ENCODE peak calls at places on chromosomes 11 and 22, in nine cellular contexts. V, P, W, S, J, B, Z, U and A are unnamed samples.

GRCh38 chr11:35412285-35412684 is 7.1 kb downstream of the SLC1A2 start:
- DNase-seq in V (no peak), P (no peak), W (no peak), S (no peak), J (no peak), B (no peak), Z (no peak), U (no peak), A (no peak)

GRCh38 chr11:74471037-74471436 is 3.7 kb upstream of the KCNE3 start:
- DNase-seq in V (no peak), P (no peak), W (no peak), S (no peak), J (no peak), B (no peak), Z (no peak), U (no peak), A (no peak)

GRCh38 chr11:2780850-2781412 is 81.1 kb upstream of the KCNQ1OT1 start:
- DNase-seq in V (no peak), P (no peak), W (no peak), S (no peak), J (no peak), B (no peak), Z (no peak), U (no peak), A (no peak)

GRCh38 chr11:115613004-115613403 is 108.8 kb upstream of the CADM1 start:
- DNase-seq in V (no peak), P (no peak), W (no peak), S (no peak), J (no peak), B (no peak), Z (no peak), U (no peak), A (no peak)

GRCh38 chr11:115939104-115939503 is 434.9 kb upstream of the CADM1 start:
- DNase-seq in V (no peak), P (no peak), W (no peak), S (no peak), J (no peak), B (no peak), Z (no peak), U (no peak), A (no peak)

GRCh38 chr22:23782649-23783048 is 4.1 kb upstream of the SMARCB1 start:
- DNase-seq in V (no peak), P (no peak), W (no peak), S (no peak), J (no peak), B (no peak), Z (no peak), U (no peak), A (no peak)

GRCh38 chr11:111694851-111695250 is 71.3 kb downstream of the PPP2R1B start:
- DNase-seq in V (peak; percentile 97), P (no peak), W (no peak), S (no peak), J (peak; percentile 4), B (no peak), Z (no peak), U (no peak), A (no peak)

GRCh38 chr11:57303990-57304579 is 20.7 kb downstream of the TNKS1BP1 start:
- DNase-seq in V (peak; percentile 51), P (no peak), W (no peak), S (peak; percentile 72), J (peak; percentile 29), B (no peak), Z (no peak), U (no peak), A (no peak)

GRCh38 chr11:74696932-74697687 is 34.1 kb downstream of the CHRDL2 start:
- DNase-seq in V (peak; percentile 89), P (no peak), W (no peak), S (peak; percentile 57), J (no peak), B (no peak), Z (peak; percentile 82), U (no peak), A (peak; percentile 90)

GRCh38 chr11:88886796-88887195 is 179.0 kb downstream of the GRM5 start:
- DNase-seq in V (peak; percentile 51), P (peak; percentile 6), W (no peak), S (peak; percentile 8), J (no peak), B (peak; percentile 1), Z (no peak), U (no peak), A (peak; percentile 56)

GRCh38 chr11:129115652-129116585 is 76.2 kb downstream of the ARHGAP32 start:
- DNase-seq in V (peak; percentile 5), P (no peak), W (no peak), S (peak; percentile 3), J (no peak), B (no peak), Z (no peak), U (no peak), A (no peak)

GRCh38 chr11:72314600-72315386 is 70.8 kb upstream of the PHOX2A start:
- DNase-seq in V (no peak), P (no peak), W (no peak), S (no peak), J (no peak), B (no peak), Z (no peak), U (no peak), A (no peak)

GRCh38 chr22:39343259-39344045 is 6.3 kb upstream of the SYNGR1 start:
- DNase-seq in V (peak; percentile 52), P (peak; percentile 73), W (no peak), S (peak; percentile 41), J (no peak), B (peak; percentile 72), Z (peak; percentile 64), U (peak; percentile 43), A (peak; percentile 76)